ENCODE peak calls at places on chromosomes 7 and 10, in ten cellular contexts. F, E, D, R, O, I, B, A, W and Y are unnamed samples.
A peak's percentile ranks its signal among the peaks of the same experiment; 100 is the strongest.

GRCh38 chr10:132837905-132838304 is 52.0 kb upstream of the NKX6-2 start:
- DNase-seq in F (no peak), E (no peak), D (peak; percentile 11), R (no peak), O (no peak), I (no peak), B (no peak), A (no peak), W (no peak), Y (no peak)

GRCh38 chr7:150955519-150956394 is 22.4 kb downstream of the KCNH2 start:
- DNase-seq in F (no peak), E (peak; percentile 15), D (no peak), R (peak; percentile 96), O (no peak), I (no peak), B (no peak), A (no peak), W (peak; percentile 68), Y (no peak)

GRCh38 chr7:97025983-97026704 is 1.5 kb upstream of the DLX5 start:
- DNase-seq in F (no peak), E (no peak), D (no peak), R (peak; percentile 61), O (no peak), I (no peak), B (no peak), A (no peak), W (no peak), Y (no peak)

GRCh38 chr10:36559990-36560389 is 565.4 kb upstream of the ANKRD30A start:
- DNase-seq in F (no peak), E (peak; percentile 8), D (peak; percentile 66), R (no peak), O (no peak), I (no peak), B (no peak), A (no peak), W (no peak), Y (no peak)

GRCh38 chr7:151759591-151760042 is 117.3 kb downstream of the PRKAG2 start:
- DNase-seq in F (peak; percentile 60), E (peak; percentile 65), D (peak; percentile 86), R (peak; percentile 88), O (peak; percentile 37), I (no peak), B (no peak), A (peak; percentile 80), W (peak; percentile 61), Y (peak; percentile 67)

GRCh38 chr10:34814228-34815173 is 595 bp downstream of the PARD3 start:
- DNase-seq in F (peak; percentile 30), E (peak; percentile 27), D (peak; percentile 76), R (peak; percentile 86), O (no peak), I (no peak), B (no peak), A (peak; percentile 47), W (peak; percentile 59), Y (peak; percentile 28)

GRCh38 chr10:61627266-61627665 is 35.5 kb upstream of the CABCOCO1 start:
- DNase-seq in F (no peak), E (peak; percentile 49), D (peak; percentile 51), R (no peak), O (no peak), I (no peak), B (no peak), A (no peak), W (no peak), Y (no peak)

GRCh38 chr7:15581352-15581951 is 19.6 kb upstream of the AGMO start:
- DNase-seq in F (no peak), E (no peak), D (no peak), R (no peak), O (no peak), I (no peak), B (no peak), A (no peak), W (no peak), Y (no peak)

GRCh38 chr10:1168763-1169162 is 112.6 kb downstream of the WDR37 start:
- DNase-seq in F (no peak), E (no peak), D (no peak), R (no peak), O (no peak), I (no peak), B (no peak), A (no peak), W (no peak), Y (no peak)

GRCh38 chr7:134589491-134589941 is 40.6 kb downstream of the AKR1B15 start:
- DNase-seq in F (peak; percentile 79), E (peak; percentile 17), D (no peak), R (no peak), O (no peak), I (no peak), B (peak; percentile 15), A (peak; percentile 11), W (no peak), Y (no peak)